ENCODE peak calls at places on chromosome 11, in six cellular contexts. T is fibroblast of villous mesenchyme; I is naive thymus-derived CD8-positive, alpha-beta T cell; V is HCT116; L is PC-3; S is stimulated activated naive CD8-positive, alpha-beta T cell treated with anti-CD3 and anti-CD28 coated beads, Interleukin-15, amount 100 ng/mL, for 72 hours. P is an unnamed sample.

GRCh38 chr11:124935548-124936514 is at the start of gene HEPACAM:
- DNase-seq in T (no peak), I (no peak), V (no peak), L (no peak), S (no peak), P (no peak)

GRCh38 chr11:35223429-35223828 is 84.5 kb downstream of the CD44 start:
- DNase-seq in T (peak; percentile 84), I (no peak), V (no peak), L (no peak), S (no peak), P (no peak)

GRCh38 chr11:36216061-36216615 is 73.1 kb downstream of the COMMD9 start:
- DNase-seq in T (no peak), I (no peak), V (no peak), L (no peak), S (no peak), P (no peak)

GRCh38 chr11:62081378-62082291 is 42.2 kb upstream of the INCENP start:
- DNase-seq in T (peak; percentile 75), I (peak; percentile 74), V (peak; percentile 64), L (peak; percentile 89), S (peak; percentile 69), P (peak; percentile 29)

GRCh38 chr11:80727315-80727714 is 1286.5 kb upstream of the TENM4 start:
- DNase-seq in T (peak; percentile 4), I (no peak), V (no peak), L (peak; percentile 44), S (no peak), P (no peak)

GRCh38 chr11:16773981-16774710 is 35.7 kb downstream of the C11orf58 start:
- DNase-seq in T (no peak), I (no peak), V (no peak), L (no peak), S (no peak), P (no peak)

GRCh38 chr11:65546217-65546958 is 11.8 kb downstream of the LTBP3 start:
- DNase-seq in T (no peak), I (peak; percentile 99), V (peak; percentile 50), L (peak; percentile 94), S (peak; percentile 98), P (peak; percentile 99)

GRCh38 chr11:63832336-63832735 is 6.6 kb upstream of the MARK2 start:
- DNase-seq in T (no peak), I (no peak), V (no peak), L (no peak), S (no peak), P (no peak)

GRCh38 chr11:27912916-27913315 is 195.0 kb downstream of the KIF18A start:
- DNase-seq in T (no peak), I (no peak), V (no peak), L (no peak), S (no peak), P (no peak)

GRCh38 chr11:124656759-124657627 is 16.5 kb downstream of the SIAE start:
- DNase-seq in T (no peak), I (no peak), V (no peak), L (no peak), S (no peak), P (no peak)

GRCh38 chr11:121576531-121576930 is 123.8 kb upstream of the SORL1-AS1 start:
- DNase-seq in T (no peak), I (no peak), V (no peak), L (no peak), S (no peak), P (no peak)

GRCh38 chr11:64861227-64861970 is 16.9 kb upstream of the CDC42BPG start:
- DNase-seq in T (no peak), I (no peak), V (no peak), L (no peak), S (no peak), P (no peak)

GRCh38 chr11:117230286-117230961 is 1.4 kb downstream of the PCSK7 start:
- DNase-seq in T (no peak), I (peak; percentile 25), V (no peak), L (peak; percentile 36), S (peak; percentile 60), P (peak; percentile 37)

GRCh38 chr11:2139118-2139490 is at the start of gene IGF2:
- DNase-seq in T (peak; percentile 57), I (no peak), V (no peak), L (no peak), S (no peak), P (no peak)

GRCh38 chr11:73333173-73333572 is 25.1 kb downstream of the ARHGEF17 start:
- DNase-seq in T (no peak), I (no peak), V (no peak), L (no peak), S (no peak), P (no peak)

GRCh38 chr11:67267188-67268035 is 1.1 kb downstream of the GRK2 start:
- DNase-seq in T (no peak), I (no peak), V (no peak), L (peak; percentile 84), S (no peak), P (no peak)

P was measured in GM12891.